ENCODE peak calls at places on chromosomes 4 and X, in seven cellular contexts. Q is iris pigment epithelial cell; L is D341Med; T is NCI-H2081; J is heart left ventricle; R is stimulated activated naive CD4-positive, alpha-beta T cell; U is breast epithelium. I is an unnamed sample.

GRCh38 chr4:148444296-148445070 is 2.3 kb upstream of the NR3C2 start:
- DNase-seq in R (peak), Q (peak), J (peak), U (peak), T (no peak), L (peak), I (peak)

GRCh38 chrX:2696698-2697215 is 5.7 kb downstream of the CD99 start:
- DNase-seq in Q (peak), L (no peak), U (no peak), R (no peak), T (no peak), J (no peak), I (peak)

GRCh38 chr4:106358899-106359298 is 9.7 kb downstream of the GIMD1 start:
- DNase-seq in R (no peak), T (no peak), L (no peak), J (no peak), U (no peak), Q (peak), I (no peak)

GRCh38 chr4:152989554-152989970 is 53.4 kb downstream of the FHDC1 start:
- DNase-seq in L (no peak), R (no peak), T (no peak), Q (no peak), J (no peak), U (no peak), I (no peak)

GRCh38 chr4:184811484-184812180 is 14.1 kb downstream of the ACSL1 start:
- DNase-seq in R (no peak), J (no peak), Q (peak), T (no peak), U (no peak), L (no peak), I (no peak)

GRCh38 chr4:68250151-68250930 is 4.8 kb upstream of the TMPRSS11B start:
- DNase-seq in T (no peak), J (no peak), U (no peak), R (no peak), Q (no peak), L (no peak), I (no peak)

GRCh38 chr4:54513231-54513630 is 144.5 kb upstream of the KIT start:
- DNase-seq in L (no peak), Q (peak), J (no peak), T (no peak), R (no peak), U (peak), I (no peak)

GRCh38 chr4:145132521-145133098 is 34.5 kb downstream of the ABCE1 start:
- DNase-seq in L (no peak), T (no peak), U (no peak), R (no peak), Q (peak), J (no peak), I (no peak)

GRCh38 chrX:38654302-38654701 is 93.0 kb downstream of the TSPAN7 start:
- DNase-seq in Q (peak), J (no peak), L (peak), R (no peak), U (no peak), T (peak), I (no peak)

GRCh38 chr4:4417886-4418285 is 31.0 kb downstream of the NSG1 start:
- DNase-seq in J (no peak), T (no peak), L (peak), R (no peak), Q (no peak), U (no peak), I (no peak)

GRCh38 chrX:153766871-153767673 is 3.0 kb downstream of the PLXNB3 start:
- DNase-seq in L (peak), Q (no peak), R (no peak), J (no peak), T (no peak), U (no peak), I (no peak)

GRCh38 chr4:94648699-94649098 is 109.1 kb upstream of the BMPR1B start:
- DNase-seq in Q (no peak), L (no peak), R (no peak), U (no peak), T (no peak), J (no peak), I (no peak)

GRCh38 chr4:118288097-118288496 is 64.7 kb downstream of the PRSS12 start:
- DNase-seq in T (no peak), J (no peak), R (no peak), Q (peak), L (no peak), U (no peak), I (no peak)

GRCh38 chrX:126164689-126165400 is 1.2 kb downstream of the DCAF12L2 start:
- DNase-seq in U (no peak), T (no peak), Q (no peak), R (no peak), J (peak), L (no peak), I (no peak)

GRCh38 chr4:53990641-53991040 is 73.8 kb downstream of the CHIC2 start:
- DNase-seq in J (no peak), T (no peak), R (no peak), Q (no peak), L (no peak), U (no peak), I (no peak)

GRCh38 chr4:156677656-156678055 is 293.9 kb downstream of the PDGFC start:
- DNase-seq in J (no peak), U (no peak), Q (no peak), R (no peak), L (no peak), T (no peak), I (no peak)

GRCh38 chrX:40154853-40155616 is 57.3 kb upstream of the BCOR start:
- DNase-seq in Q (peak), L (peak), J (peak), T (peak), R (no peak), U (no peak), I (no peak)

GRCh38 chrX:120575379-120576114 is 14.8 kb upstream of the CUL4B start:
- DNase-seq in J (no peak), L (no peak), U (no peak), Q (no peak), R (no peak), T (no peak), I (no peak)

GRCh38 chr4:25949166-25949748 is 35.2 kb downstream of the SMIM20 start:
- DNase-seq in U (no peak), R (no peak), T (no peak), J (no peak), Q (no peak), L (no peak), I (no peak)

GRCh38 chr4:8640816-8641215 is 48.3 kb downstream of the CPZ start:
- DNase-seq in U (no peak), Q (no peak), R (no peak), T (no peak), L (no peak), J (peak), I (no peak)

GRCh38 chrX:153765138-153766079 is 1.4 kb downstream of the PLXNB3 start:
- DNase-seq in T (no peak), R (no peak), Q (no peak), J (no peak), U (no peak), L (peak), I (no peak)

GRCh38 chr4:40613456-40613855 is 16.2 kb downstream of the RBM47 start:
- DNase-seq in U (no peak), R (no peak), J (no peak), L (no peak), Q (peak), T (no peak), I (no peak)

GRCh38 chr4:76637704-76638361 is 202.8 kb downstream of the SHROOM3 start:
- DNase-seq in T (no peak), L (no peak), Q (no peak), R (no peak), J (no peak), U (no peak), I (no peak)

GRCh38 chr4:5839751-5840674 is 52.9 kb downstream of the CRMP1 start:
- DNase-seq in J (peak), Q (no peak), U (no peak), R (no peak), L (no peak), T (no peak), I (no peak)

GRCh38 chr4:16140520-16141249 is 56.9 kb upstream of the PROM1 start:
- DNase-seq in U (peak), Q (peak), J (no peak), L (no peak), R (no peak), T (no peak), I (no peak)

GRCh38 chr4:164383187-164384181 is 370.4 kb upstream of the SMIM31 start:
- DNase-seq in U (no peak), J (peak), L (peak), R (no peak), T (peak), Q (peak), I (no peak)

GRCh38 chr4:96035727-96036126 is 195.8 kb downstream of the PDHA2 start:
- DNase-seq in R (no peak), Q (peak), L (peak), U (no peak), J (no peak), T (no peak), I (no peak)

GRCh38 chr4:72505314-72505744 is 63.7 kb downstream of the ADAMTS3 start:
- DNase-seq in T (peak), J (no peak), L (peak), U (no peak), Q (peak), R (no peak), I (no peak)

GRCh38 chr4:149031399-149031798 is 589.2 kb upstream of the NR3C2 start:
- DNase-seq in Q (peak), U (no peak), R (no peak), L (no peak), J (no peak), T (no peak), I (no peak)

GRCh38 chr4:141560056-141560455 is 76.3 kb upstream of the IL15 start:
- DNase-seq in L (no peak), T (no peak), R (no peak), J (no peak), U (no peak), Q (peak), I (no peak)

GRCh38 chrX:154459843-154460242 is 1.8 kb downstream of the PLXNA3 start:
- DNase-seq in Q (no peak), L (peak), T (no peak), R (no peak), J (peak), U (no peak), I (no peak)

GRCh38 chr4:25896782-25897539 is 17.1 kb upstream of the SMIM20 start:
- DNase-seq in T (no peak), J (no peak), Q (no peak), L (no peak), R (no peak), U (no peak), I (no peak)

GRCh38 chr4:148452970-148453369 is 10.8 kb upstream of the NR3C2 start:
- DNase-seq in Q (no peak), J (no peak), L (no peak), R (no peak), T (no peak), U (no peak), I (no peak)

GRCh38 chrX:109839694-109840358 is 106.8 kb upstream of the ACSL4 start:
- DNase-seq in R (no peak), U (no peak), J (no peak), Q (peak), L (no peak), T (no peak), I (no peak)

GRCh38 chr4:183249854-183250253 is 70.2 kb downstream of the CLDN22 start:
- DNase-seq in J (no peak), R (peak), T (peak), L (peak), Q (peak), U (no peak), I (no peak)

GRCh38 chr4:60721680-60722079 is 478.4 kb upstream of the ADGRL3 start:
- DNase-seq in J (no peak), T (no peak), U (no peak), R (no peak), Q (no peak), L (no peak), I (no peak)

I was measured in naive thymus-derived CD4-positive, alpha-beta T cell.